ENCODE peak calls at places on chromosome 1, in ten cellular contexts. H is colonic mucosa, Q is mesothelial cell of epicardium, J is RWPE1, B is dorsolateral prefrontal cortex, T is BE2C, I is kidney, M is bronchial epithelial cell, V is neural progenitor cell, S is neural crest cell. R is an unnamed sample.

GRCh38 chr1:234866007-234866866 is 256.3 kb upstream of the IRF2BP2 start:
- DNase-seq in H (peak; percentile 76), Q (no peak), J (peak; percentile 91), B (no peak), T (no peak), I (no peak), M (peak; percentile 71), V (no peak), S (no peak), R (no peak)

GRCh38 chr1:167152192-167152876 is 58.5 kb downstream of the STYXL2 start:
- DNase-seq in H (no peak), Q (no peak), J (no peak), B (no peak), T (no peak), I (no peak), M (peak; percentile 67), V (no peak), S (no peak), R (no peak)

GRCh38 chr1:46197551-46198025 is 646 bp downstream of the POMGNT1 start:
- DNase-seq in H (no peak), Q (no peak), J (no peak), B (no peak), T (no peak), I (no peak), M (no peak), V (no peak), S (no peak), R (no peak)

GRCh38 chr1:195195423-195196057 is 1412.7 kb downstream of the KCNT2 start:
- DNase-seq in H (no peak), Q (no peak), J (no peak), B (no peak), T (no peak), I (no peak), M (no peak), V (no peak), S (no peak), R (no peak)

GRCh38 chr1:153567621-153568366 is 2.1 kb upstream of the S100A2 start:
- DNase-seq in H (peak; percentile 39), Q (no peak), J (peak; percentile 88), B (no peak), T (peak; percentile 62), I (peak; percentile 81), M (peak; percentile 100), V (peak; percentile 39), S (no peak), R (no peak)

GRCh38 chr1:153545067-153546055 is at the start of gene S100A4:
- DNase-seq in H (peak; percentile 99), Q (peak; percentile 94), J (peak; percentile 95), B (no peak), T (peak; percentile 97), I (peak; percentile 97), M (peak; percentile 91), V (peak; percentile 91), S (peak; percentile 79), R (peak; percentile 97)

GRCh38 chr1:201882665-201883132 is 6.0 kb upstream of the SHISA4 start:
- DNase-seq in H (no peak), Q (peak; percentile 5), J (peak; percentile 95), B (no peak), T (no peak), I (no peak), M (peak; percentile 97), V (no peak), S (no peak), R (peak; percentile 67)

GRCh38 chr1:59504281-59504680 is 207.4 kb downstream of the FGGY start:
- DNase-seq in H (no peak), Q (no peak), J (no peak), B (no peak), T (no peak), I (no peak), M (no peak), V (no peak), S (no peak), R (no peak)

GRCh38 chr1:44606701-44607281 is 67.5 kb downstream of the TMEM53 start:
- DNase-seq in H (no peak), Q (no peak), J (no peak), B (no peak), T (no peak), I (no peak), M (no peak), V (no peak), S (no peak), R (no peak)

GRCh38 chr1:211920141-211920572 is 89.6 kb upstream of the LPGAT1 start:
- DNase-seq in H (peak; percentile 60), Q (no peak), J (no peak), B (no peak), T (no peak), I (no peak), M (peak; percentile 7), V (no peak), S (no peak), R (no peak)

GRCh38 chr1:25821630-25822091 is 1.9 kb downstream of the MTFR1L start:
- DNase-seq in H (no peak), Q (no peak), J (no peak), B (no peak), T (no peak), I (peak; percentile 61), M (no peak), V (no peak), S (no peak), R (no peak)

GRCh38 chr1:8089535-8090228 is 63.6 kb upstream of the ERRFI1 start:
- DNase-seq in H (no peak), Q (no peak), J (no peak), B (no peak), T (no peak), I (no peak), M (peak; percentile 57), V (no peak), S (no peak), R (no peak)

GRCh38 chr1:87506147-87506546 is 177.5 kb downstream of the LMO4 start:
- DNase-seq in H (no peak), Q (no peak), J (no peak), B (no peak), T (no peak), I (no peak), M (peak; percentile 73), V (no peak), S (no peak), R (no peak)

GRCh38 chr1:87495870-87496269 is 167.2 kb downstream of the LMO4 start:
- DNase-seq in H (no peak), Q (no peak), J (no peak), B (no peak), T (no peak), I (no peak), M (no peak), V (no peak), S (no peak), R (no peak)

GRCh38 chr1:87497804-87498203 is 169.1 kb downstream of the LMO4 start:
- DNase-seq in H (no peak), Q (no peak), J (no peak), B (no peak), T (no peak), I (no peak), M (no peak), V (no peak), S (no peak), R (no peak)

GRCh38 chr1:87501738-87502137 is 173.1 kb downstream of the LMO4 start:
- DNase-seq in H (no peak), Q (no peak), J (no peak), B (no peak), T (no peak), I (no peak), M (no peak), V (no peak), S (no peak), R (no peak)
- TF ChIP-seq CTCF in H (no peak), Q (no peak), J (no peak), B (no peak), T (peak; percentile 4), I (no peak), M (no peak), V (no peak), S (peak; percentile 23), R (no peak)

GRCh38 chr1:155061381-155062150 is 2.0 kb upstream of the EFNA4 start:
- DNase-seq in H (peak; percentile 95), Q (peak; percentile 95), J (peak; percentile 83), B (peak; percentile 69), T (peak; percentile 100), I (peak; percentile 95), M (peak; percentile 74), V (peak; percentile 82), S (peak; percentile 99), R (peak; percentile 93)

GRCh38 chr1:155057104-155057503 is 6.0 kb downstream of the ADAM15 start:
- DNase-seq in H (no peak), Q (no peak), J (no peak), B (no peak), T (no peak), I (peak; percentile 58), M (no peak), V (no peak), S (no peak), R (no peak)

GRCh38 chr1:155060736-155061135 is 2.8 kb upstream of the EFNA4 start:
- DNase-seq in H (no peak), Q (no peak), J (no peak), B (no peak), T (no peak), I (peak; percentile 69), M (no peak), V (no peak), S (no peak), R (no peak)

GRCh38 chr1:155053531-155054105 is 2.5 kb downstream of the ADAM15 start:
- DNase-seq in H (no peak), Q (no peak), J (no peak), B (no peak), T (no peak), I (peak; percentile 53), M (no peak), V (no peak), S (no peak), R (no peak)

DNA sequence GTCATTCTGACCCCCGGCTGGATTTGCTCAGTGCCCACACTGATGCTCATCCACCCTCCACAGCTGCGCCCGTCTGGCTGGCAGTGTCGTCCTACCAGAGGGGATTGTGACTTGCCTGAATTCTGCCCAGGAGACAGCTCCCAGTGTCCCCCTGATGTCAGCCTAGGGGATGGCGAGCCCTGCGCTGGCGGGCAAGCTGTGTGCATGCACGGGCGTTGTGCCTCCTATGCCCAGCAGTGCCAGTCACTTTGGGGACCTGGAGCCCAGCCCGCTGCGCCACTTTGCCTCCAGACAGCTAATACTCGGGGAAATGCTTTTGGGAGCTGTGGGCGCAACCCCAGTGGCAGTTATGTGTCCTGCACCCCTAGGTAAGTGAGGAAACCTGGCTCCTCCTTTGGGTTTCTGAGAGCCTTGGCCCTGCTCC is 5.7 kb upstream of the EFNA4 start:
- DNase-seq in H (no peak), Q (no peak), J (no peak), B (no peak), T (no peak), I (peak; percentile 70), M (no peak), V (no peak), S (no peak), R (no peak)
- TF ChIP-seq CTCF in H (no peak), Q (no peak), J (no peak), B (no peak), T (peak; percentile 4), I (no peak), M (no peak), V (no peak), S (peak; percentile 32), R (no peak)

GRCh38 chr1:111953797-111954196 is 35.7 kb downstream of the KCND3 start:
- DNase-seq in H (no peak), Q (no peak), J (no peak), B (no peak), T (no peak), I (no peak), M (no peak), V (no peak), S (no peak), R (no peak)
- TF ChIP-seq CTCF in H (no peak), Q (no peak), J (no peak), B (no peak), T (no peak), I (no peak), M (no peak), V (no peak), S (no peak), R (no peak)

GRCh38 chr1:176843352-176844297 is 320.9 kb downstream of the ASTN1 start:
- DNase-seq in H (no peak), Q (peak; percentile 52), J (peak; percentile 30), B (no peak), T (peak; percentile 48), I (no peak), M (peak; percentile 24), V (peak; percentile 64), S (peak; percentile 28), R (no peak)
- TF ChIP-seq CTCF in H (no peak), Q (peak; percentile 46), J (no peak), B (peak; percentile 80), T (peak; percentile 70), I (peak; percentile 53), M (peak; percentile 27), V (peak; percentile 71), S (peak; percentile 72), R (peak; percentile 44)